ENCODE peak calls at places on chromosome 1, in four cellular contexts. W, Q, J and H are unnamed samples.

GRCh38 chr1:226098870-226099832 is 36.6 kb downstream of the H3-3A start:
- DNase-seq in W (no peak), Q (no peak), J (no peak), H (no peak)

GRCh38 chr1:3564921-3565831 is 46.1 kb downstream of the MEGF6 start:
- DNase-seq in W (peak; percentile 35), Q (peak; percentile 26), J (peak; percentile 23), H (no peak)

GRCh38 chr1:38077523-38078147 is 31.0 kb upstream of the POU3F1 start:
- DNase-seq in W (peak; percentile 17), Q (no peak), J (no peak), H (peak; percentile 43)

GRCh38 chr1:167541013-167541412 is 12.5 kb downstream of the CREG1 start:
- DNase-seq in W (peak; percentile 45), Q (no peak), J (no peak), H (no peak)

GRCh38 chr1:228286505-228287417 is 78.9 kb downstream of the OBSCN start:
- DNase-seq in W (no peak), Q (no peak), J (no peak), H (no peak)

GRCh38 chr1:14320518-14320917 is 278.0 kb upstream of the KAZN start:
- DNase-seq in W (peak; percentile 88), Q (no peak), J (no peak), H (peak; percentile 97)

GRCh38 chr1:233904979-233905415 is 521 bp downstream of the SLC35F3 start:
- DNase-seq in W (no peak), Q (no peak), J (no peak), H (no peak)

GRCh38 chr1:21663251-21663950 is 5.8 kb downstream of the RAP1GAP start:
- DNase-seq in W (no peak), Q (no peak), J (no peak), H (no peak)

GRCh38 chr1:20472860-20473711 is 12.9 kb downstream of the CAMK2N1 start:
- DNase-seq in W (peak; percentile 60), Q (peak; percentile 50), J (no peak), H (no peak)

GRCh38 chr1:55594701-55595100 is 379.5 kb upstream of the USP24 start:
- DNase-seq in W (no peak), Q (no peak), J (no peak), H (no peak)

GRCh38 chr1:202213361-202214088 is 19.9 kb downstream of the LGR6 start:
- DNase-seq in W (no peak), Q (peak; percentile 12), J (no peak), H (peak; percentile 42)

GRCh38 chr1:158145173-158145719 is 35.4 kb upstream of the CD1D start:
- DNase-seq in W (peak; percentile 92), Q (peak; percentile 94), J (no peak), H (peak; percentile 97)

GRCh38 chr1:7608628-7609295 is 162.3 kb upstream of the VAMP3 start:
- DNase-seq in W (no peak), Q (peak; percentile 13), J (no peak), H (peak; percentile 58)

GRCh38 chr1:198936371-198937083 is 297.7 kb downstream of the PTPRC start:
- DNase-seq in W (peak; percentile 62), Q (peak; percentile 56), J (no peak), H (peak; percentile 62)

GRCh38 chr1:236090741-236091147 is 25.9 kb upstream of the NID1 start:
- DNase-seq in W (no peak), Q (no peak), J (no peak), H (no peak)